ENCODE peak calls at places on chromosome 2, in five cellular contexts. One of them, this sample, is unnamed.

GRCh38 chr2:127701651-127702394 is 526 bp downstream of the SFT2D3 start:
- DNase-seq in EH: peak
- DNase-seq in non-pigmented ciliary epithelial cell: no peak
- DNase-seq in kidney: peak
- DNase-seq in A549: peak
- DNase-seq in this sample: peak

GRCh38 chr2:130389363-130389762 is 33.5 kb downstream of the PTPN18 start:
- DNase-seq in kidney: no peak
- DNase-seq in EH: no peak
- DNase-seq in A549: no peak
- DNase-seq in non-pigmented ciliary epithelial cell: no peak
- DNase-seq in this sample: no peak

GRCh38 chr2:55810621-55811020 is 113.0 kb downstream of the EFEMP1 start:
- DNase-seq in non-pigmented ciliary epithelial cell: no peak
- DNase-seq in A549: no peak
- DNase-seq in kidney: no peak
- DNase-seq in EH: no peak
- DNase-seq in this sample: no peak

GRCh38 chr2:151616760-151617339 is 117.4 kb downstream of the NEB start:
- DNase-seq in kidney: no peak
- DNase-seq in A549: no peak
- DNase-seq in non-pigmented ciliary epithelial cell: peak
- DNase-seq in EH: no peak
- DNase-seq in this sample: no peak

GRCh38 chr2:9192712-9193111 is 13.9 kb upstream of the ASAP2 start:
- DNase-seq in kidney: no peak
- DNase-seq in A549: no peak
- DNase-seq in non-pigmented ciliary epithelial cell: no peak
- DNase-seq in EH: no peak
- DNase-seq in this sample: no peak

GRCh38 chr2:40160730-40161129 is 291.2 kb downstream of the SLC8A1 start:
- DNase-seq in non-pigmented ciliary epithelial cell: no peak
- DNase-seq in kidney: no peak
- DNase-seq in EH: no peak
- DNase-seq in A549: no peak
- DNase-seq in this sample: no peak

GRCh38 chr2:202908186-202908585 is 3.3 kb downstream of the WDR12 start:
- DNase-seq in non-pigmented ciliary epithelial cell: no peak
- DNase-seq in EH: no peak
- DNase-seq in kidney: no peak
- DNase-seq in A549: no peak
- DNase-seq in this sample: no peak

GRCh38 chr2:189465478-189465877 is 24.2 kb downstream of the WDR75 start:
- DNase-seq in EH: no peak
- DNase-seq in kidney: no peak
- DNase-seq in A549: no peak
- DNase-seq in non-pigmented ciliary epithelial cell: no peak
- DNase-seq in this sample: no peak

GRCh38 chr2:238947243-238947760 is 99.4 kb downstream of the TWIST2 start:
- DNase-seq in A549: no peak
- DNase-seq in EH: no peak
- DNase-seq in kidney: no peak
- DNase-seq in non-pigmented ciliary epithelial cell: no peak
- DNase-seq in this sample: no peak

GRCh38 chr2:204453730-204454167 is 91.5 kb upstream of the PARD3B start:
- DNase-seq in A549: peak
- DNase-seq in non-pigmented ciliary epithelial cell: no peak
- DNase-seq in EH: peak
- DNase-seq in kidney: peak
- DNase-seq in this sample: peak

GRCh38 chr2:198186257-198186656 is 381.9 kb downstream of the PLCL1 start:
- DNase-seq in non-pigmented ciliary epithelial cell: no peak
- DNase-seq in EH: no peak
- DNase-seq in kidney: no peak
- DNase-seq in A549: no peak
- DNase-seq in this sample: no peak

GRCh38 chr2:224185023-224185601 is 146.0 kb upstream of the SERPINE2 start:
- DNase-seq in kidney: no peak
- DNase-seq in EH: no peak
- DNase-seq in non-pigmented ciliary epithelial cell: no peak
- DNase-seq in A549: no peak
- DNase-seq in this sample: no peak

GRCh38 chr2:8159211-8159965 is 522.5 kb upstream of the ID2 start:
- DNase-seq in non-pigmented ciliary epithelial cell: no peak
- DNase-seq in kidney: no peak
- DNase-seq in EH: peak
- DNase-seq in A549: no peak
- DNase-seq in this sample: peak

GRCh38 chr2:174259981-174260380 is 11.6 kb upstream of the OLA1 start:
- DNase-seq in EH: peak
- DNase-seq in non-pigmented ciliary epithelial cell: no peak
- DNase-seq in kidney: no peak
- DNase-seq in A549: no peak
- DNase-seq in this sample: peak

GRCh38 chr2:216075510-216076485 is 5.8 kb downstream of the PECR start:
- DNase-seq in non-pigmented ciliary epithelial cell: no peak
- DNase-seq in EH: no peak
- DNase-seq in A549: no peak
- DNase-seq in kidney: no peak
- DNase-seq in this sample: no peak

GRCh38 chr2:9086465-9086864 is 83.0 kb upstream of the MBOAT2 start:
- DNase-seq in EH: peak
- DNase-seq in A549: no peak
- DNase-seq in kidney: no peak
- DNase-seq in non-pigmented ciliary epithelial cell: no peak
- DNase-seq in this sample: no peak

GRCh38 chr2:219037783-219038549 is 3.4 kb downstream of the CFAP65 start:
- DNase-seq in kidney: peak
- DNase-seq in EH: no peak
- DNase-seq in A549: no peak
- DNase-seq in non-pigmented ciliary epithelial cell: no peak
- DNase-seq in this sample: no peak

GRCh38 chr2:238657132-238658053 is 190.5 kb upstream of the TWIST2 start:
- DNase-seq in kidney: no peak
- DNase-seq in A549: no peak
- DNase-seq in EH: peak
- DNase-seq in non-pigmented ciliary epithelial cell: no peak
- DNase-seq in this sample: no peak

GRCh38 chr2:237434916-237435315 is 21.0 kb upstream of the COL6A3 start:
- DNase-seq in non-pigmented ciliary epithelial cell: no peak
- DNase-seq in EH: peak
- DNase-seq in kidney: no peak
- DNase-seq in A549: no peak
- DNase-seq in this sample: peak

GRCh38 chr2:149329470-149330126 is 789 bp upstream of the LYPD6 start:
- DNase-seq in non-pigmented ciliary epithelial cell: peak
- DNase-seq in A549: peak
- DNase-seq in kidney: peak
- DNase-seq in EH: peak
- DNase-seq in this sample: peak

GRCh38 chr2:136134126-136134525 is 16.2 kb upstream of the CXCR4 start:
- DNase-seq in EH: no peak
- DNase-seq in non-pigmented ciliary epithelial cell: no peak
- DNase-seq in kidney: no peak
- DNase-seq in A549: no peak
- DNase-seq in this sample: no peak

This sample was measured in RPMI7951.